ENCODE peak calls at places on chromosomes 6 and 20, in ten cellular contexts. H is NCI-H1105 treated with DMSO at 0.1 percent for 48 hours, D is GM20000, R is endodermal cell, P is AML-193, Z is MCF 10A, W is HEK293T, O is NCI-H1436, N is thoracic aorta, G is ELF-1. B is an unnamed sample.

GRCh38 chr20:31966991-31967655 is 828 bp upstream of the XKR7 start:
- DNase-seq in W (no peak), D (no peak), R (no peak), P (no peak), H (no peak), O (no peak), Z (no peak), G (no peak), N (no peak), B (peak)

GRCh38 chr6:32570363-32570905 is 19.2 kb downstream of the HLA-DRB1 start:
- DNase-seq in D (no peak), G (no peak), N (no peak), O (no peak), Z (no peak), P (no peak), H (no peak), W (no peak), R (no peak), B (no peak)

GRCh38 chr20:33561981-33562601 is 72.2 kb downstream of the CBFA2T2 start:
- DNase-seq in D (no peak), W (peak), H (peak), Z (peak), O (peak), N (peak), P (no peak), G (peak), R (peak), B (peak)

GRCh38 chr6:52517502-52518278 is 59.2 kb downstream of the TRAM2 start:
- DNase-seq in H (no peak), P (no peak), W (peak), R (peak), G (peak), Z (peak), N (peak), D (peak), O (no peak), B (no peak)

GRCh38 chr20:20360464-20360863 is 7.4 kb upstream of the INSM1 start:
- DNase-seq in D (peak), Z (peak), H (peak), P (peak), R (peak), O (peak), N (no peak), G (peak), W (peak), B (peak)

GRCh38 chr20:56829788-56830385 is 200.8 kb downstream of the TFAP2C start:
- DNase-seq in Z (no peak), H (no peak), O (no peak), D (no peak), P (no peak), R (peak), N (no peak), W (no peak), G (peak), B (no peak)

GRCh38 chr20:3808141-3808479 is 12.0 kb downstream of the CDC25B start:
- DNase-seq in W (no peak), N (peak), Z (peak), O (no peak), H (peak), R (no peak), P (no peak), G (peak), D (no peak), B (peak)

GRCh38 chr6:36912583-36912982 is 26.8 kb downstream of the C6orf89 start:
- DNase-seq in O (no peak), W (no peak), Z (peak), N (no peak), R (no peak), G (no peak), H (peak), D (peak), P (no peak), B (no peak)

GRCh38 chr6:7249946-7250643 is 62.9 kb downstream of the SSR1 start:
- DNase-seq in Z (no peak), R (peak), W (no peak), D (no peak), P (no peak), N (no peak), O (no peak), H (no peak), G (no peak), B (no peak)

GRCh38 chr6:136424901-136425300 is 125.3 kb downstream of the MAP7 start:
- DNase-seq in Z (no peak), H (no peak), N (no peak), O (no peak), R (no peak), P (no peak), G (no peak), D (no peak), W (no peak), B (no peak)

GRCh38 chr6:37628611-37629320 is 68.9 kb downstream of the MDGA1 start:
- DNase-seq in G (no peak), Z (no peak), O (no peak), W (no peak), R (no peak), P (no peak), H (no peak), N (no peak), D (no peak), B (no peak)